ENCODE peak calls at places on chromosome 12, in four cellular contexts. K is stomach, N is WERI-Rb-1, X is transverse colon. V is an unnamed sample.

GRCh38 chr12:108306506-108306905 is 32.6 kb downstream of the CMKLR1 start:
- DNase-seq in K (no peak), N (no peak), X (no peak), V (no peak)

GRCh38 chr12:127655691-127656090 is 611.3 kb upstream of the TMEM132C start:
- DNase-seq in K (no peak), N (no peak), X (no peak), V (peak; percentile 77)

GRCh38 chr12:42129595-42130204 is 15.0 kb downstream of the GXYLT1 start:
- DNase-seq in K (no peak), N (peak; percentile 50), X (peak; percentile 13), V (no peak)

GRCh38 chr12:91985002-91985767 is 160.5 kb downstream of the BTG1 start:
- DNase-seq in K (no peak), N (no peak), X (no peak), V (no peak)

GRCh38 chr12:127293507-127294310 is 973.3 kb upstream of the TMEM132C start:
- DNase-seq in K (peak; percentile 48), N (peak; percentile 68), X (peak; percentile 55), V (no peak)

GRCh38 chr12:8995021-8995775 is 5.9 kb downstream of the KLRG1 start:
- DNase-seq in K (no peak), N (no peak), X (no peak), V (no peak)

GRCh38 chr12:122860052-122860853 is 25.0 kb downstream of the HIP1R start:
- DNase-seq in K (peak; percentile 87), N (peak; percentile 89), X (peak; percentile 91), V (no peak)

GRCh38 chr12:113173081-113173698 is 12.1 kb downstream of the DDX54 start:
- DNase-seq in K (no peak), N (no peak), X (no peak), V (no peak)

GRCh38 chr12:13941258-13942249 is 39.8 kb downstream of the GRIN2B start:
- DNase-seq in K (peak; percentile 75), N (peak; percentile 70), X (peak; percentile 78), V (no peak)

GRCh38 chr12:78290606-78291345 is 460.1 kb downstream of the NAV3 start:
- DNase-seq in K (no peak), N (no peak), X (no peak), V (peak; percentile 53)

GRCh38 chr12:13223176-13223806 is 26.8 kb downstream of the EMP1 start:
- DNase-seq in K (no peak), N (no peak), X (no peak), V (peak; percentile 77)

GRCh38 chr12:72075891-72076557 is 137.4 kb downstream of the TPH2 start:
- DNase-seq in K (no peak), N (peak; percentile 78), X (no peak), V (no peak)

GRCh38 chr12:113997365-113997764 is 31.2 kb upstream of the RBM19 start:
- DNase-seq in K (no peak), N (no peak), X (no peak), V (no peak)

GRCh38 chr12:52805000-52805399 is 8.9 kb downstream of the KRT4 start:
- DNase-seq in K (no peak), N (no peak), X (no peak), V (no peak)

GRCh38 chr12:18261273-18261672 is at the start of gene PIK3C2G:
- DNase-seq in K (peak; percentile 37), N (no peak), X (no peak), V (no peak)

GRCh38 chr12:123026094-123026853 is 45.8 kb downstream of the ARL6IP4 start:
- DNase-seq in K (no peak), N (no peak), X (no peak), V (no peak)

GRCh38 chr12:121626087-121626852 is at the start of gene ORAI1:
- DNase-seq in K (peak; percentile 99), N (peak; percentile 96), X (peak; percentile 98), V (peak; percentile 16)

GRCh38 chr12:106226884-106227640 is 20.8 kb downstream of the CKAP4 start:
- DNase-seq in K (no peak), N (no peak), X (no peak), V (no peak)

GRCh38 chr12:25194211-25194610 is 749 bp downstream of the DNAI7 start:
- DNase-seq in K (no peak), N (no peak), X (no peak), V (no peak)
- H3K4me3 ChIP-seq in K (peak overlapping the region; percentile 69), N (no peak overlapping the region), X (peak overlapping the region; percentile 72), V (no peak overlapping the region)

GRCh38 chr12:64621257-64621942 is 11.1 kb downstream of the RASSF3 start:
- DNase-seq in K (no peak), N (no peak), X (no peak), V (peak; percentile 74)

GRCh38 chr12:64631197-64631596 is 20.9 kb downstream of the RASSF3 start:
- DNase-seq in K (no peak), N (no peak), X (no peak), V (no peak)

GRCh38 chr12:64624035-64624434 is 13.7 kb downstream of the RASSF3 start:
- DNase-seq in K (no peak), N (no peak), X (no peak), V (no peak)

GRCh38 chr12:64627781-64628180 is 17.5 kb downstream of the RASSF3 start:
- DNase-seq in K (no peak), N (no peak), X (no peak), V (peak; percentile 83)

GRCh38 chr12:64625243-64626077 is 15.2 kb downstream of the RASSF3 start:
- DNase-seq in K (peak; percentile 47), N (no peak), X (peak; percentile 54), V (peak; percentile 67)
- TF ChIP-seq CTCF in K (no peak), N (no peak), X (no peak), V (no peak)

GRCh38 chr12:27280412-27280811 is 36.3 kb downstream of the STK38L start:
- DNase-seq in K (no peak), N (no peak), X (peak; percentile 32), V (no peak)
- H3K4me3 ChIP-seq in K (no peak overlapping the region), N (no peak overlapping the region), X (no peak overlapping the region), V (no peak overlapping the region)

DNA sequence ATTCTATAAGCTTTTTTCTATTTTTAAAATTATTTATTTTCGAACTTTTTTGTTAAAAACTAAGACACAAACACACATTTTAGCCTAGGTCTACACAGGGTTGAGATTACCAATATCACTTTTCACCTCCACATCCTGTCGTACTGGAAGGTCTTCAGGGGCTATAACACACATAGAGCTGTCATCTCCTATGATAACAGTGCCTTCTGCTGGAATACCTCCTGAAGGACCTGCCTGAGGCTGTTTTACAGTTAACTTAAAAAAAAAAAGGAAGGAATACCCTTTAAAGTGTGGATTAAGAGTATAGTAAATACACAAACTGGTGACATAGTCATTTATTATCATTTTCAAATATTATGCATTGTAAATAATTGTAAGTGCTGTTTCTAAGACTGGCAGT is 43.0 kb downstream of the RASSF8 start:
- DNase-seq in K (no peak), N (no peak), X (no peak), V (no peak)
- TF ChIP-seq CTCF in K (no peak), N (peak; percentile 31), X (no peak), V (no peak)

GRCh38 chr12:56219840-56220239 is 1.9 kb downstream of the RNF41 start:
- DNase-seq in K (no peak), N (no peak), X (no peak), V (no peak)
- H3K4me3 ChIP-seq in K (no peak overlapping the region), N (no peak overlapping the region), X (no peak overlapping the region), V (peak overlapping the region; percentile 42)